ENCODE peak calls at places on chromosomes 13 and 19, in six cellular contexts. Z, V, E, A, W and N are unnamed samples.

GRCh38 chr19:51391073-51391611 is 751 bp upstream of the C19orf84 start:
- DNase-seq in Z (no peak), V (no peak), E (no peak), A (no peak), W (no peak), N (no peak)

GRCh38 chr19:18123819-18124218 is 26.2 kb downstream of the MAST3 start:
- DNase-seq in Z (no peak), V (no peak), E (no peak), A (no peak), W (no peak), N (no peak)

GRCh38 chr19:13011653-13012389 is 16.5 kb downstream of the NFIX start:
- DNase-seq in Z (no peak), V (no peak), E (peak), A (no peak), W (peak), N (no peak)

GRCh38 chr13:53341144-53341510 is 312.5 kb downstream of the OLFM4 start:
- DNase-seq in Z (no peak), V (no peak), E (no peak), A (peak), W (no peak), N (no peak)

GRCh38 chr19:10191347-10191746 is 3.4 kb downstream of the DNMT1 start:
- DNase-seq in Z (no peak), V (peak), E (no peak), A (no peak), W (no peak), N (no peak)

GRCh38 chr13:84413016-84413415 is 530.7 kb upstream of the SLITRK1 start:
- DNase-seq in Z (no peak), V (no peak), E (no peak), A (no peak), W (no peak), N (no peak)

GRCh38 chr13:50235604-50236003 is 220.4 kb downstream of the KCNRG start:
- DNase-seq in Z (no peak), V (no peak), E (no peak), A (no peak), W (no peak), N (no peak)

GRCh38 chr19:3785938-3786824 is at the start of gene MATK:
- DNase-seq in Z (no peak), V (no peak), E (no peak), A (no peak), W (peak), N (no peak)

GRCh38 chr13:96728463-96728862 is 265.8 kb downstream of the OXGR1 start:
- DNase-seq in Z (no peak), V (no peak), E (no peak), A (no peak), W (no peak), N (no peak)

GRCh38 chr13:44300895-44301638 is 72.6 kb upstream of the SERP2 start:
- DNase-seq in Z (no peak), V (peak), E (no peak), A (peak), W (no peak), N (peak)

GRCh38 chr19:40936755-40937154 is 54.3 kb upstream of the CYP2B6 start:
- DNase-seq in Z (no peak), V (no peak), E (no peak), A (no peak), W (no peak), N (no peak)

GRCh38 chr13:20371825-20372224 is 139.7 kb upstream of the GJB6 start:
- DNase-seq in Z (no peak), V (no peak), E (no peak), A (no peak), W (no peak), N (no peak)

GRCh38 chr19:52991021-52991420 is 22.7 kb upstream of the ERVV-1 start:
- DNase-seq in Z (no peak), V (no peak), E (no peak), A (peak), W (no peak), N (no peak)

GRCh38 chr13:93227906-93228801 is 1.5 kb downstream of the GPC6 start:
- DNase-seq in Z (peak), V (peak), E (peak), A (no peak), W (peak), N (peak)

GRCh38 chr13:43572601-43573360 is 214.0 kb downstream of the ENOX1 start:
- DNase-seq in Z (no peak), V (peak), E (no peak), A (peak), W (no peak), N (peak)

GRCh38 chr19:34366670-34367423 is 1.9 kb downstream of the GPI start:
- DNase-seq in Z (no peak), V (peak), E (no peak), A (no peak), W (no peak), N (peak)

GRCh38 chr13:112241288-112241687 is 134.9 kb upstream of the SPACA7 start:
- DNase-seq in Z (no peak), V (no peak), E (no peak), A (no peak), W (no peak), N (no peak)

GRCh38 chr13:29564828-29565227 is 30.7 kb downstream of the SLC7A1 start:
- DNase-seq in Z (no peak), V (no peak), E (no peak), A (no peak), W (no peak), N (no peak)

GRCh38 chr19:1261863-1262686 is 7.1 kb upstream of the CIRBP start:
- DNase-seq in Z (no peak), V (peak), E (no peak), A (peak), W (no peak), N (peak)

GRCh38 chr13:21233086-21233485 is 56.6 kb downstream of the MRPL57 start:
- DNase-seq in Z (no peak), V (no peak), E (no peak), A (no peak), W (no peak), N (no peak)

GRCh38 chr19:14023404-14024235 is 4.3 kb upstream of the RLN3 start:
- DNase-seq in Z (no peak), V (peak), E (peak), A (no peak), W (peak), N (peak)

GRCh38 chr19:40803857-40804782 is 5.1 kb downstream of the EGLN2 start:
- DNase-seq in Z (no peak), V (no peak), E (peak), A (no peak), W (no peak), N (no peak)

GRCh38 chr13:106630162-106630561 is 62.2 kb upstream of the ARGLU1 start:
- DNase-seq in Z (no peak), V (no peak), E (no peak), A (no peak), W (no peak), N (no peak)

GRCh38 chr13:68944272-68944671 is 1163.4 kb upstream of the ATXN8OS start:
- DNase-seq in Z (no peak), V (no peak), E (no peak), A (no peak), W (no peak), N (no peak)

GRCh38 chr19:37790244-37790925 is 11.0 kb upstream of the ZNF573 start:
- DNase-seq in Z (no peak), V (no peak), E (no peak), A (no peak), W (no peak), N (no peak)

GRCh38 chr13:110546933-110547332 is 14.6 kb downstream of the RAB20 start:
- DNase-seq in Z (no peak), V (peak), E (no peak), A (peak), W (no peak), N (peak)

GRCh38 chr19:40519352-40520322 is 52.8 kb downstream of the SPTBN4 start:
- DNase-seq in Z (no peak), V (peak), E (peak), A (no peak), W (peak), N (peak)

GRCh38 chr19:43595999-43596841 is at the start of the genes IRGQ and ZNF576:
- DNase-seq in Z (peak), V (peak), E (peak), A (peak), W (peak), N (peak)

DNA sequence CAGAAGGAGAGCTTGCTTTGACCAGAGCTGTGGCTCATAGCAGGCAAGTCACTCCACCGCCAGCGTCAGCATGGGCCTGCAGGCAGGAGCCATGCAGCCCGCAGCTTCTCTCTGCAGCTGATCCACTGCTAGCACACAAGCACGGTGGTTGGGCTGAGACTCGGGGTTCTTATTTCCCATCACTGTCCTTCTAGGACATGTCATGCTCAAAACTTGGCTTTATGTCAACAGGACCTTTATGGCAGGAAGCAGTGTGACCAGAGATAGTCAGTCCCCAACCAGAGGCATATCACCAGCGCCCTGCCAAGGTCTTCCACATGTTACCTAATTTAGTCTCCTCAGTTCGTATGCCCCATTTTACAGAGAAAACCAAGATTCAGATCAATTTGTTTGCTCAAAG is 5.3 kb downstream of the TMEM272 start:
- DNase-seq in Z (no peak), V (no peak), E (peak), A (no peak), W (no peak), N (no peak)
- H3K14ac ChIP-seq in Z (no peak), V (no peak), E (no peak), A (no peak), W (no peak), N (no peak)

GRCh38 chr13:35908221-35908620 is 223.0 kb downstream of the DCLK1 start:
- DNase-seq in Z (no peak), V (no peak), E (no peak), A (no peak), W (no peak), N (no peak)
- H4K91ac ChIP-seq in Z (no peak), V (no peak), E (no peak), A (no peak), W (no peak), N (no peak)

GRCh38 chr19:55457683-55458457 is 3.6 kb downstream of the ISOC2 start:
- DNase-seq in Z (no peak), V (no peak), E (no peak), A (no peak), W (no peak), N (no peak)
- H3K14ac ChIP-seq in Z (no peak), V (no peak), E (no peak), A (no peak), W (no peak), N (no peak)

GRCh38 chr19:4878491-4878968 is 11.1 kb upstream of the PLIN3 start:
- DNase-seq in Z (no peak), V (no peak), E (peak), A (no peak), W (peak), N (no peak)

GRCh38 chr19:4870025-4870700 is 2.7 kb upstream of the PLIN3 start:
- DNase-seq in Z (no peak), V (peak), E (peak), A (peak), W (no peak), N (peak)

GRCh38 chr19:4877753-4878490 is 10.5 kb upstream of the PLIN3 start:
- DNase-seq in Z (no peak), V (no peak), E (peak), A (no peak), W (peak), N (no peak)

GRCh38 chr19:4871711-4872110 is 4.2 kb upstream of the PLIN3 start:
- DNase-seq in Z (no peak), V (no peak), E (no peak), A (no peak), W (no peak), N (no peak)

DNA sequence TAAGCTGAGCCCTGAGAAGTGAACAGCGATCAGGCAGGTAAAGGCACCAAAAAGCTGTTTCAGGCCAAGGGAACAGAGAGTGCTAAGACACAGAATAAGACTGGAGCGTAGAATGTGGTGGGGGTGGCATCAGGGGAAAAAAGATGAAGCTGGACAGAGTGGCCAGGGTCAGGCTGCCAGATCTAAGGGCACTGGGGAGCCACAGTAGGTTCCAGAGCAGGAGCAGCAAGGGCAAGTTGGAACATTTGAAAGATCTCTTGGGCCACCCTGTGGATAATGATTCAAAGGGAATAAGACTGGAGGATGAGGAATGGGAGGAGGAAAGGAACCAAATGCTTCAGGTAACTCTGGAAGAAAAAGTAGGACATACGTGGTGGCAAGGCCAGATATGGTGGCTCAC is 6.5 kb upstream of the PLIN3 start:
- DNase-seq in Z (no peak), V (no peak), E (no peak), A (no peak), W (no peak), N (no peak)
- H4K91ac ChIP-seq in Z (no peak), V (no peak), E (no peak), A (no peak), W (no peak), N (no peak)

GRCh38 chr19:45351401-45351952 is 10.9 kb downstream of the KLC3 start:
- DNase-seq in Z (no peak), V (no peak), E (no peak), A (no peak), W (no peak), N (no peak)
- H3K14ac ChIP-seq in Z (no peak), V (no peak), E (no peak), A (no peak), W (no peak), N (no peak)